ENCODE peak calls at places on chromosomes 3 and 15, in nine cellular contexts. J is cardiac muscle cell; L is A549; K is RWPE1; S is endothelial cell of umbilical vein; H is CD4-positive, alpha-beta T cell; W is psoas muscle; F is heart left ventricle; V is heart right ventricle. C is an unnamed sample.

GRCh38 chr3:104740874-104741273 is 625.8 kb upstream of the ALCAM start:
- DNase-seq in K (no peak), L (no peak), J (no peak), S (no peak), H (no peak), V (no peak), F (no peak), W (no peak), C (no peak)

GRCh38 chr15:52288051-52288942 is 7.3 kb downstream of the MYO5C start:
- DNase-seq in L (peak), V (no peak), J (peak), S (peak), W (no peak), K (peak), H (no peak), F (no peak), C (peak)

GRCh38 chr3:23996058-23996457 is 51.0 kb downstream of the NR1D2 start:
- DNase-seq in J (no peak), W (no peak), S (no peak), F (no peak), H (no peak), L (no peak), V (no peak), K (no peak), C (no peak)

GRCh38 chr15:81312790-81313543 is 11.0 kb downstream of the STARD5 start:
- DNase-seq in F (peak), J (peak), K (peak), H (no peak), V (peak), L (peak), W (peak), S (peak), C (peak)

GRCh38 chr15:59553879-59554735 is 57.5 kb upstream of the GCNT3 start:
- DNase-seq in F (no peak), K (peak), V (no peak), W (no peak), H (no peak), J (peak), L (peak), S (peak), C (no peak)

GRCh38 chr15:82275410-82275809 is 12.8 kb downstream of the SAXO2 start:
- DNase-seq in W (no peak), J (no peak), F (no peak), S (no peak), H (no peak), L (no peak), K (no peak), V (no peak), C (no peak)

GRCh38 chr3:120568624-120569023 is 27.5 kb upstream of the NDUFB4 start:
- DNase-seq in K (no peak), L (no peak), F (no peak), J (no peak), W (no peak), V (no peak), S (no peak), H (no peak), C (no peak)

GRCh38 chr3:60932669-60933068 is 318.6 kb downstream of the FHIT start:
- DNase-seq in V (no peak), H (no peak), S (no peak), F (no peak), K (no peak), L (no peak), J (no peak), W (no peak), C (no peak)

GRCh38 chr3:166013073-166013679 is 176.0 kb upstream of the BCHE start:
- DNase-seq in L (peak), W (no peak), V (no peak), H (no peak), K (peak), J (peak), S (peak), F (no peak), C (no peak)

GRCh38 chr3:52705438-52705687 is 228 bp downstream of the GLT8D1 start:
- DNase-seq in L (no peak), J (no peak), F (no peak), K (no peak), V (no peak), H (no peak), S (no peak), W (no peak), C (no peak)

GRCh38 chr3:20185364-20185732 is 658 bp downstream of the SGO1 start:
- DNase-seq in S (peak), F (no peak), J (peak), W (no peak), L (no peak), V (no peak), K (no peak), H (no peak), C (no peak)

GRCh38 chr3:16601539-16602005 is 3.7 kb downstream of the DAZL start:
- DNase-seq in W (no peak), V (no peak), F (no peak), L (no peak), K (no peak), S (no peak), H (no peak), J (no peak), C (no peak)
- TF ChIP-seq CTCF in W (no peak), V (no peak), F (no peak), L (no peak), K (peak), S (no peak), H (peak), J (no peak), C (no peak)

GRCh38 chr15:68511073-68511991 is 67.5 kb upstream of the CORO2B start:
- DNase-seq in S (no peak), V (no peak), H (no peak), W (peak), F (peak), K (no peak), J (peak), L (no peak), C (no peak)

GRCh38 chr15:68515371-68516095 is 63.3 kb upstream of the CORO2B start:
- DNase-seq in F (no peak), L (no peak), W (no peak), S (no peak), V (no peak), K (no peak), H (no peak), J (no peak), C (no peak)

GRCh38 chr15:68512052-68512451 is 66.7 kb upstream of the CORO2B start:
- DNase-seq in F (no peak), W (no peak), H (no peak), V (no peak), L (no peak), K (no peak), S (no peak), J (no peak), C (no peak)

GRCh38 chr15:68510558-68510957 is 68.2 kb upstream of the CORO2B start:
- DNase-seq in K (no peak), V (no peak), F (no peak), L (no peak), S (no peak), W (no peak), J (no peak), H (no peak), C (no peak)

DNA sequence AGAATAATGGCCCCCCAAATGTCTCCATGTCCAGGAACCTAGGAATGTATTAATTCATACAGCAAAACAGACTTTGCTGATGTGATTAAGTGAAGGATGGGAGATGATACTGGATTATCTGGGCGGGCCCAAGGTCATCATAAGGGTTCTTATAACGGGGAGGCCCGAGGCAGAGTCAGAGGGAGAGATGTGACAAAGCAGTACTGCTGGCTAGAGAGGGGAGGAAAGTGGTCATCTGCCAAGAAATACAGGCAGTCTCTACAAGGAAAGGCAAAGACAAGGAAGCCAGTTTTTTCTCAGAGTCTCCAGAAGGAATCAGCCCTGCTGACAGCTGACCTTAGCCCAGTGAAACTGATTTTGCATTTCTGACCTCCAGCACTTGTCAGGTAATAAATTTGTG is 66.2 kb upstream of the CORO2B start:
- DNase-seq in S (peak), F (no peak), J (no peak), L (no peak), H (no peak), W (no peak), V (no peak), K (no peak), C (no peak)
- H3K27ac ChIP-seq in S (no peak), F (no peak), J (no peak), L (no peak), H (no peak), W (no peak), V (no peak), K (no peak), C (no peak)

DNA sequence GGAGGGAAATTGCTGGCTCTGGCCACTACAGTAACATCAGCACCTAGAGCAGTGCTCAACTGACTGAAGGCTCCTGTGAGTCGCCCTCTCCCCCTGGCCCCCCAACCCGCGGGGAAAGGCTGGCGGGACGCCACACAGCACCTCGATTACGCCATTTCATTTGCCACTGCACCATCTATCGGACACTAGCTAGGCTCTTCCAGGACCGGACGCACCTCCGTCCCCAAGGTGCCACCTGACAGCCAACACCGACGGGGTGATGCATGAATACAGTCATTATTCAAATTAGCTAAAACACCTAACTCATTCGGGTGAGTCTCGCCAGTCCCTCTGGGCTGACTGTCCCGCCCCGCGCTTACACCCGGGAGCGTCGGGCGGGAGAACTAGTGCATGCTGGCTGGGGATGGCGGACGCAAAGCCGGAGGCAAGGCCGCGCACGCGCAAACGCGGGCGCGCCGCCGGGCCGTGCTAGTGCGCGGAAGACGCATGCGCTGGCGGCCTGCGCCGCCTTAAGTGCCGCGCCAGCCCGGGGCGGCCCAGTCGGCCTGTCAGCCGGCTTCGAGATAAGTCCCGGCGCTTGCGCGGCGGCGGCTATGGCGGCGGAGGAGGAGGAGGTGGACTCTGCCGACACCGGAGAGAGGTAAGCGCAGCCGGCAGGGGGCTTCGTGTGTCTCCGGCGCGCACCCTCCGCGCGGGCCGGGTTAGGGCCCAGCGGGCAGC is at the start of gene ABHD5:
- DNase-seq in H (peak), J (peak), K (peak), L (peak), S (peak), F (peak), V (peak), W (peak), C (peak)
- TF ChIP-seq CTCF in H (peak), J (peak), K (peak), L (peak), S (peak), F (peak), V (peak), W (peak), C (no peak)

GRCh38 chr3:65576228-65576627 is 462.5 kb downstream of the MAGI1 start:
- DNase-seq in W (no peak), V (no peak), L (no peak), H (no peak), J (no peak), F (no peak), S (no peak), K (no peak), C (no peak)

GRCh38 chr3:65577875-65578274 is 460.8 kb downstream of the MAGI1 start:
- DNase-seq in K (no peak), S (no peak), W (no peak), L (no peak), V (no peak), J (no peak), H (no peak), F (no peak), C (no peak)

GRCh38 chr3:65575376-65575840 is 463.3 kb downstream of the MAGI1 start:
- DNase-seq in V (no peak), S (peak), K (peak), F (no peak), W (no peak), H (no peak), L (no peak), J (peak), C (no peak)

GRCh38 chr3:65573548-65574116 is 465.1 kb downstream of the MAGI1 start:
- DNase-seq in F (no peak), S (no peak), J (no peak), W (no peak), H (no peak), K (no peak), L (no peak), V (no peak), C (no peak)

GRCh38 chr3:65576942-65577341 is 461.8 kb downstream of the MAGI1 start:
- DNase-seq in K (no peak), L (no peak), J (no peak), H (no peak), S (no peak), F (no peak), W (no peak), V (no peak), C (no peak)
- H3K27ac ChIP-seq in K (no peak), L (no peak), J (no peak), H (no peak), S (no peak), F (peak), W (peak), V (no peak), C (no peak)

GRCh38 chr3:148718982-148719862 is 21.5 kb downstream of the AGTR1 start:
- DNase-seq in K (no peak), V (no peak), S (no peak), F (no peak), L (no peak), H (no peak), W (no peak), J (peak), C (no peak)
- TF ChIP-seq CTCF in K (peak), V (peak), S (peak), F (no peak), L (peak), H (no peak), W (peak), J (peak), C (no peak)

DNA sequence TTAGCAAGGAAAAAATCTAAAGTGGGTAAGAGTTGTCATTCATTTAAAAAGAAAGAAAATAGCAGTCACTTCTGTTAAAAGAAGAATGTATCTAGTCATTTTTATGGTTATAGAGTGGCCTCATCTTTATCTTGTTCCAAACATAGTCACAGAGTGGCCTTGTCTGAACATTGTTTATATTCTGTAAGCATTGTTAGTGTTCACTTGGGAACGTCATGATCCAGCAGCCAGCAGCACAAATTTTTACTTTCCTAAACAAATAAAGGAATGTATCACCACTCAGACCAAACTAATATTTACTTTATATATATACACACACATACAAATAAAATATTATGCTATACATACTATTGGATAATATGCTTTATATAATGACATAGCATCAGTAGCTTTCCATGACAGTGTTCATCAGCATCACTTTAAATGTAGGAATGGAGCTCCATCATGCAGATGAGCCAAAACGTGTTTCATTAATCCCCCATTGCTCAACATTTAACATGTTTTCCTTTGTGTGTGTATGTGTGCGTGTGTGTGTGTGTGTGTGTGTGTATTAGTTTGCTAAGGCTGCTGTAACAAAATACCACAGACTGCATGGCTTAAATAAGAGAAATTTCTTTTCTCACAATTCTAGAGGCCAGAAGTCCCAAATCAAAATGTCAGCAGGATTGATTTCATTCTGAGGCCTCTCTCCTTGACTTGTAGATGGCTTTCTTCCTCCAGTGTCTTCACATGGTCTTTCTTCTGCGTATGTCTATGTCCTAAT is 39.6 kb upstream of the GYG1 start:
- DNase-seq in W (no peak), L (no peak), V (no peak), K (no peak), J (no peak), H (no peak), S (no peak), F (no peak), C (no peak)
- H3K27ac ChIP-seq in W (no peak), L (no peak), V (no peak), K (no peak), J (no peak), H (no peak), S (no peak), F (no peak), C (peak)

DNA sequence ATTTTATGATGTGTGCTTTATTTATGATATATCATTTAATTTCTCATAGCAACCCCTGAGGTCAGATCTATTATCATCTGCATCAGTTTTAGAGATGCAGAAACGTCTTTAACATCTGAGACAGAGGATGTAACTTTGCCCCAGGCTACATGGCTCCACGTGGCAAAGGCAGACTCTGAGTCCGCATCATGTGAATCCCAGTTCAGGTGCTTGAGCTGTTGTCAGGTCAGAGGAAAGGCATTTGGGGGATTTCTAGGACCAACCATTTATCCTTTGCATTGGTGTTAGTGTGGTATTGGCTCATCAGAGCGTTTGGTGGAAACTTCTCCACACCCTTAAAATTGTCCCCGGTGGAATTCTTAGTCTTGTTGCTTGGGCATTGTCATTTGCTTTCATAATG is 10.8 kb downstream of the CACNA2D3 start:
- DNase-seq in H (no peak), F (no peak), V (no peak), K (no peak), L (no peak), S (no peak), W (no peak), J (no peak), C (no peak)
- TF ChIP-seq CTCF in H (no peak), F (no peak), V (no peak), K (no peak), L (no peak), S (no peak), W (no peak), J (no peak), C (no peak)

DNA sequence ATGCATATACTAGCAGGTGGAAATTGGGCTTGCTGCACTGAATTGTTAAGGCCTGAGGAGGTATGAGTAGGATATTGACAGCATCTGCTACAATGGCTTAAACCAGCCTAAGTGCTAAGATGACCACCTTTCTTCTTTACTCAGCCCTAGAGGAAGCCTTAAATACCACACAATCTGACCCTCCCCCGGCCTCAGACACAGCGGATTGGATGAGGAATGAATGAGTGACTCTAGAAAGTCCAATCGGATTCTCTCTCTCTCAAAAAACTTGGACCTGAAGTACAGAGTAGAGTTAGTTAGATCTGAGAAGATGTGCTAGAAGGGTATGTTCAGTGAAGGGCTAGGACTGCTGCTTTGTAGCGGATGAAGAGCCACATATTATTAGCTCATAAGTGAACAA is 39.9 kb upstream of the C3orf49 start:
- DNase-seq in K (no peak), J (no peak), L (no peak), S (no peak), W (no peak), F (no peak), V (no peak), H (no peak), C (no peak)
- H3K27ac ChIP-seq in K (no peak), J (no peak), L (no peak), S (no peak), W (no peak), F (no peak), V (no peak), H (no peak), C (no peak)

DNA sequence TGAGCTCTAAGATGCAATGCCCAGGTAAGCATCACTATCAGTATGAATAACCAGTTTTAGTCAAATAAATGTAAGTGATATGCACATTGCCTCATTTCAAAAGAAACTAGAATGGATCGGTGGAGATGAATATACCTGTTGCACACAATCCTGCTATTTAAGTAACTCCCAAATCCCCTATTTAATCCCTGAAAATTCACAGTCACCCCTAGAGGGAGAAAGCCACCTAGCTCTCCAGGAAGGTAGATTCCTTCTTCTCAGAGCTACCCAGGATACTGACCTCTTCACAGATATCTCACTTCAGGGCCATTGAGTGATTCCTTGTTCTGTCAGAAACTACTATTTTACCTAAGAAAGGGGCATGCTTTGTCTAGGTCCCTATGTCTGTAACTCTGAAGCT is 11.7 kb downstream of the LSAMP start:
- DNase-seq in L (no peak), F (no peak), J (no peak), W (no peak), K (no peak), H (no peak), V (no peak), S (no peak), C (no peak)
- TF ChIP-seq CTCF in L (no peak), F (no peak), J (no peak), W (no peak), K (no peak), H (no peak), V (no peak), S (no peak), C (no peak)

C was measured in upper lobe of left lung.